ENCODE peak calls at places on chromosomes 12 and 14, in seven cellular contexts. O is NCI-H2107; R is kidney epithelial cell; Y is foreskin fibroblast; Z is stimulated activated naive B cell treated with anti-CD40 and anti-IgM and Interleukin-4, amounts not matched to agents 10 μg/mL and 1 μg/mL and 100 μg/mL, for 72 hours; Q is endothelial cell of umbilical vein; P is stimulated activated CD8-positive, alpha-beta memory T cell treated with anti-CD3 and anti-CD28 coated beads, Interleukin-2, amount 100 ng/mL, for 1 hour. D is an unnamed sample.

GRCh38 chr14:96086032-96086431 is 46.9 kb downstream of the C14orf132 start:
- DNase-seq in Q (no peak), Y (peak), O (no peak), P (no peak), R (peak), Z (no peak), D (no peak)

GRCh38 chr12:71640316-71640715 is 23.3 kb downstream of the ZFC3H1 start:
- DNase-seq in Y (no peak), Z (no peak), R (no peak), O (no peak), Q (no peak), P (no peak), D (no peak)

GRCh38 chr12:2467447-2468195 is 327.1 kb upstream of the FKBP4 start:
- DNase-seq in R (no peak), Z (no peak), Q (no peak), O (no peak), P (no peak), Y (no peak), D (no peak)

GRCh38 chr12:25592725-25593495 is 39.8 kb upstream of the LMNTD1 start:
- DNase-seq in P (no peak), Y (no peak), Q (no peak), R (no peak), Z (no peak), O (no peak), D (no peak)

GRCh38 chr14:100807979-100808734 is 17.8 kb upstream of the MEG3 start:
- DNase-seq in P (no peak), Z (no peak), Q (no peak), Y (no peak), R (no peak), O (no peak), D (no peak)

GRCh38 chr12:104596128-104596799 is 139.5 kb downstream of the CHST11 start:
- DNase-seq in Q (no peak), R (no peak), Z (no peak), Y (peak), P (no peak), O (no peak), D (no peak)

GRCh38 chr14:64736271-64737131 is 32.3 kb downstream of the PLEKHG3 start:
- DNase-seq in Q (no peak), Z (no peak), P (no peak), O (peak), Y (no peak), R (no peak), D (peak)

GRCh38 chr14:52079239-52079956 is 10.5 kb upstream of the NID2 start:
- DNase-seq in O (no peak), P (no peak), Q (peak), Y (no peak), Z (no peak), R (no peak), D (no peak)

GRCh38 chr12:126233625-126234024 is 1168.4 kb downstream of the AACS start:
- DNase-seq in Q (no peak), P (no peak), Y (no peak), R (no peak), Z (no peak), O (no peak), D (no peak)

GRCh38 chr12:40597133-40597532 is 95.1 kb upstream of the CNTN1 start:
- DNase-seq in Q (no peak), R (no peak), Z (no peak), Y (no peak), P (no peak), O (no peak), D (no peak)

GRCh38 chr14:56168007-56168616 is 49.9 kb downstream of the PELI2 start:
- DNase-seq in P (no peak), Y (no peak), R (no peak), Z (no peak), O (no peak), Q (no peak), D (no peak)

GRCh38 chr14:33676135-33676566 is 274.7 kb downstream of the EGLN3 start:
- DNase-seq in Z (no peak), R (no peak), Y (no peak), Q (peak), O (peak), P (no peak), D (peak)

GRCh38 chr14:31286456-31287293 is 79.1 kb upstream of the HECTD1 start:
- DNase-seq in Y (no peak), R (no peak), Z (no peak), P (no peak), Q (no peak), O (no peak), D (no peak)

GRCh38 chr12:18387706-18388105 is 126.4 kb downstream of the PIK3C2G start:
- DNase-seq in Y (no peak), P (no peak), Z (no peak), R (no peak), Q (no peak), O (no peak), D (no peak)

GRCh38 chr14:51242545-51243490 is 2.8 kb downstream of the TMX1 start:
- DNase-seq in O (no peak), Y (no peak), P (no peak), Z (no peak), R (no peak), Q (no peak), D (peak)

GRCh38 chr12:87444039-87444438 is 585.2 kb downstream of the C12orf50 start:
- DNase-seq in O (no peak), Z (no peak), R (no peak), P (no peak), Y (no peak), Q (no peak), D (no peak)

GRCh38 chr14:73740921-73741326 is 26.7 kb upstream of the PNMA1 start:
- DNase-seq in Y (peak), Z (no peak), R (no peak), P (no peak), O (no peak), Q (no peak), D (peak)

GRCh38 chr12:65631621-65632111 is 192.6 kb upstream of the HMGA2 start:
- DNase-seq in Y (peak), P (no peak), O (no peak), Z (no peak), Q (peak), R (peak), D (no peak)

GRCh38 chr14:68815288-68816182 is 22.7 kb upstream of the ZFP36L1 start:
- DNase-seq in Y (no peak), Q (peak), P (no peak), R (no peak), Z (no peak), O (no peak), D (peak)

GRCh38 chr12:64323476-64324225 is 66.9 kb downstream of the C12orf56 start:
- DNase-seq in O (no peak), P (no peak), Y (no peak), Z (no peak), Q (no peak), R (no peak), D (peak)

GRCh38 chr14:73751157-73751691 is 37.0 kb upstream of the PNMA1 start:
- DNase-seq in Q (no peak), P (no peak), R (no peak), Z (no peak), O (no peak), Y (no peak), D (no peak)

GRCh38 chr12:125028106-125028505 is 34.7 kb downstream of the BRI3BP start:
- DNase-seq in Q (no peak), R (no peak), Y (no peak), P (no peak), O (no peak), Z (no peak), D (no peak)

GRCh38 chr12:98106201-98106600 is 409.2 kb upstream of the TMPO start:
- DNase-seq in O (no peak), R (no peak), Q (peak), Y (no peak), P (no peak), Z (no peak), D (no peak)

GRCh38 chr14:60276347-60276746 is 27.3 kb downstream of the PPM1A start:
- DNase-seq in Q (no peak), P (no peak), O (no peak), R (no peak), Z (no peak), Y (no peak), D (no peak)

GRCh38 chr12:111413442-111414086 is 7.8 kb downstream of the SH2B3 start:
- DNase-seq in Y (peak), R (no peak), P (no peak), O (no peak), Z (no peak), Q (peak), D (no peak)

GRCh38 chr12:94867066-94867855 is 136.2 kb downstream of the NDUFA12 start:
- DNase-seq in O (no peak), R (peak), P (no peak), Y (no peak), Q (no peak), Z (no peak), D (peak)

GRCh38 chr12:10967409-10967808 is 19.3 kb downstream of the TAS2R50 start:
- DNase-seq in P (no peak), Q (peak), Z (no peak), R (no peak), Y (peak), O (no peak), D (no peak)

D was measured in left kidney.